ENCODE peak calls at places on chromosomes 16 and 17, in seven cellular contexts. O, W, Y, A, M, E and C are unnamed samples.

GRCh38 chr17:83124871-83125514 is 45.6 kb downstream of the METRNL start:
- DNase-seq in O (no peak), W (no peak), Y (no peak), A (no peak), M (no peak), E (no peak), C (no peak)

GRCh38 chr16:69613283-69614154 is 47.8 kb downstream of the NFAT5 start:
- DNase-seq in O (no peak), W (no peak), Y (peak), A (peak), M (no peak), E (no peak), C (peak)

GRCh38 chr16:66996324-66996982 is 8.1 kb downstream of the CES4A start:
- DNase-seq in O (no peak), W (no peak), Y (peak), A (peak), M (no peak), E (no peak), C (peak)

GRCh38 chr16:8549843-8550412 is 40.4 kb downstream of the TMEM114 start:
- DNase-seq in O (no peak), W (no peak), Y (no peak), A (no peak), M (no peak), E (no peak), C (no peak)

GRCh38 chr16:22194707-22195444 is 11.2 kb upstream of the EEF2K start:
- DNase-seq in O (no peak), W (no peak), Y (no peak), A (no peak), M (no peak), E (peak), C (no peak)

GRCh38 chr16:19203374-19203966 is 35.4 kb downstream of the SYT17 start:
- DNase-seq in O (no peak), W (no peak), Y (no peak), A (no peak), M (no peak), E (no peak), C (no peak)

GRCh38 chr17:59616253-59616920 is 3.3 kb upstream of the CLTC start:
- DNase-seq in O (no peak), W (no peak), Y (no peak), A (no peak), M (no peak), E (no peak), C (no peak)

GRCh38 chr16:28981517-28981916 is 3.3 kb upstream of the LAT start:
- DNase-seq in O (no peak), W (peak), Y (no peak), A (peak), M (peak), E (peak), C (peak)

GRCh38 chr17:72591500-72592241 is 470.9 kb downstream of the SOX9 start:
- DNase-seq in O (no peak), W (peak), Y (peak), A (peak), M (peak), E (peak), C (peak)

GRCh38 chr17:72590882-72591499 is 470.2 kb downstream of the SOX9 start:
- DNase-seq in O (no peak), W (no peak), Y (no peak), A (peak), M (no peak), E (no peak), C (peak)

GRCh38 chr17:72594248-72594647 is 473.4 kb downstream of the SOX9 start:
- DNase-seq in O (no peak), W (peak), Y (no peak), A (no peak), M (no peak), E (no peak), C (no peak)

GRCh38 chr17:72592967-72593325 is 472.1 kb downstream of the SOX9 start:
- DNase-seq in O (no peak), W (no peak), Y (no peak), A (no peak), M (no peak), E (no peak), C (no peak)

DNA sequence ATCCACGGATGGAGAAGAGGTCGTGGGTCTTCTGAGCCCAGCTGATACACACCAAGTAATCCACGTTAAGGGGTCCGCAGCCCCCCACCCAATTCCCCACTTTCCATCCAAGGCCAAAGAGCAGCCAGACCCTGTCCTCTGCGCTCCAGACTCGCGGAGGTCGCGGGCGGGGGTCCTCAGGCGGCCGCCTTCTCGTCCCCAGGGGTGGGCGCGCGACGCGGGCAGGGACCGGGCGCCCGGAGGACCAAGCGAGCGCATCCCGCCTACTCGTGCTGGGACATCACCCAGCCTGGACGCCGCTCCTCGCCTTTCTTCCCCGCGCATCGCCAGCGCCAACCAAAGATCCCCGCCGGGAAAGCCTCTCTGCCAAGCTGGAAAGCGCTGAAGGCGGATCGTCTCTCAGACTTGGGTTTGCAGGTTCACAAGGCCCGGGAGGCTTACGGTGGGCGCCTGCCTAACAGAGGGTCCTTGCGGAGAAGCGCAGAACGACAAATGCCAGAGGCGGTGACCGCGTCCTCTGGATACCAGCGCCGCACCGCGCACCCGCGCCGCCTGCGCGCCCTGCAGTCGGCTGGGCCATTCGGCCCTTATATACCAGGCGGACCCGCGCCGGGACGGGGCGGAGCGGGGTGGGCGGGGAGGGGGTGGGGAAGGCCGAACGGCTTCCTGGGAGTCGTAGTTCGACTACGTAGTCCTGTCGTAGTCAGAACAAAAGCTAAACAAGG is 471.6 kb downstream of the SOX9 start:
- DNase-seq in O (peak), W (peak), Y (peak), A (peak), M (peak), E (peak), C (peak)
- TF ChIP-seq EZH2phosphoT487 in O (no peak), W (no peak), Y (no peak), A (no peak), M (no peak), E (no peak), C (no peak)

GRCh38 chr17:48615212-48615962 is at the start of gene HOXB8:
- DNase-seq in O (no peak), W (no peak), Y (no peak), A (peak), M (no peak), E (no peak), C (no peak)
- TF ChIP-seq EZH2 in O (no peak), W (peak), Y (peak), A (peak), M (peak), E (peak), C (peak)

GRCh38 chr17:13601317-13601775 is 383 bp downstream of the HS3ST3A1 start:
- DNase-seq in O (no peak), W (peak), Y (peak), A (no peak), M (peak), E (no peak), C (peak)

GRCh38 chr17:13601776-13602551 is at the start of gene HS3ST3A1:
- DNase-seq in O (no peak), W (peak), Y (peak), A (peak), M (peak), E (no peak), C (peak)

GRCh38 chr17:13599168-13599577 is 2.6 kb downstream of the HS3ST3A1 start:
- DNase-seq in O (no peak), W (no peak), Y (no peak), A (no peak), M (no peak), E (no peak), C (no peak)

GRCh38 chr17:13599808-13600398 is 1.8 kb downstream of the HS3ST3A1 start:
- DNase-seq in O (no peak), W (no peak), Y (no peak), A (peak), M (no peak), E (no peak), C (peak)

GRCh38 chr17:13600475-13601316 is 1.0 kb downstream of the HS3ST3A1 start:
- DNase-seq in O (no peak), W (peak), Y (peak), A (no peak), M (peak), E (no peak), C (peak)
- TF ChIP-seq EZH2phosphoT487 in O (no peak), W (no peak), Y (peak), A (no peak), M (peak), E (no peak), C (no peak)

GRCh38 chr16:86565181-86565631 is 1.4 kb upstream of the FOXC2 start:
- DNase-seq in O (no peak), W (peak), Y (no peak), A (no peak), M (no peak), E (no peak), C (no peak)

GRCh38 chr16:86567701-86568571 is 1.3 kb downstream of the FOXC2 start:
- DNase-seq in O (no peak), W (peak), Y (peak), A (no peak), M (peak), E (no peak), C (peak)

GRCh38 chr16:86566601-86566965 is at the start of gene FOXC2:
- DNase-seq in O (no peak), W (peak), Y (peak), A (no peak), M (peak), E (no peak), C (peak)

GRCh38 chr16:86566966-86567700 is 504 bp downstream of the FOXC2 start:
- DNase-seq in O (no peak), W (peak), Y (peak), A (no peak), M (peak), E (no peak), C (peak)

DNA sequence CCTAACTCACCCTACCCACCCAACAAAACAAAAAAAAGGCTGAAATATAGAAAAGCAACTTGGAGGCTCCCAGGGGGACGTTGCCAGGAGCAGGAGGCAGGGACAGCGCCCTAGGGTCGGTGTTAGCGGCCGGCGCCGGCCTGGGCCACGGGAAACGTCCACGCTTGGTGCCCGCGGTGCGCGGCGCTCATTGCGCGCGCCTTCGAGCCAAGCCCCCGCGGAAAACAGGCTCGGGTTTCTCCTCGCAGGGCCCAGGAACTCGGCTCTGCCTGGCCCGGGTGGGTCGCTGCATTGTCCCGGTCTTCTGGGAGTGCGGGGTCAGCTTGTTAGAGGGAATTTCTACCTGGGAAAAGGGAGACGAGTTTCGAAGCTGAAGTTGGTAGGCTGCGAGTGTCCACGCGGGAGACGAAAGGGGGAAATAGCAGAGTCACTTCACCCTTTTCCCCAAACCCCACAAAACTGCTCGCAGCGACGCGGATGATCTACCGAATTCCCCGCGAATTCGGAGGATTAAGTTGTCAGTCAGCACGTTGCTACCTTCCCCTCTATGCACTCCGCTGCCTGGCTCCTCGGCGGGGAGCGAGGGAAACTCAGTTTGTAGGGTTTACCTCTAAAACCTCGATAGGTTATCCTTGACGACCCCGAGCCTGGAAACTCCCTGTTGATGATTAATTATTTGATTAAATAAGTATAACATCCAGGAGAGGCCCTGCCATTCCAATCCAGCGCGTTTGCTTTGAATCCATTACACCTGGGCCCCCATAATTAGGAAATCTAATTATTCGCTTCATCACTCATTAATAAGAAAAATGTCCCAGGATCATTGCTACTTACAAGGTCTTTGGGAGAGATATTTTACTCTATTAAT is 751 bp upstream of the FOXC2 start:
- DNase-seq in O (no peak), W (peak), Y (no peak), A (no peak), M (peak), E (no peak), C (no peak)
- TF ChIP-seq EZH2 in O (no peak), W (peak), Y (peak), A (no peak), M (peak), E (no peak), C (no peak)